ENCODE peak calls at places on chromosomes 16 and 17, in five cellular contexts. V is IMR-90, F is HepG2, T is heart left ventricle, R is testis. Q is an unnamed sample.

GRCh38 chr17:71975331-71975801 is 145.5 kb upstream of the SOX9 start:
- DNase-seq in V (peak; percentile 42), F (no peak), T (peak; percentile 66), R (peak; percentile 37), Q (peak; percentile 54)

GRCh38 chr16:67185866-67186134 is 2.0 kb upstream of the MATCAP1 start:
- DNase-seq in V (no peak), F (no peak), T (no peak), R (no peak), Q (no peak)

GRCh38 chr17:50129946-50130777 is at the start of gene SAMD14:
- DNase-seq in V (peak; percentile 25), F (no peak), T (no peak), R (no peak), Q (no peak)

GRCh38 chr17:44383861-44384260 is 5.6 kb downstream of the ITGA2B start:
- DNase-seq in V (no peak), F (no peak), T (no peak), R (no peak), Q (no peak)

GRCh38 chr16:13883266-13883665 is 36.7 kb upstream of the ERCC4 start:
- DNase-seq in V (no peak), F (no peak), T (no peak), R (no peak), Q (no peak)

GRCh38 chr17:61389670-61390478 is 9.8 kb upstream of the TBX2 start:
- DNase-seq in V (peak; percentile 41), F (no peak), T (peak; percentile 79), R (no peak), Q (peak; percentile 40)

GRCh38 chr17:49390548-49391324 is 23.9 kb downstream of the PHB1 start:
- DNase-seq in V (no peak), F (peak; percentile 46), T (peak; percentile 68), R (peak; percentile 60), Q (peak; percentile 75)

GRCh38 chr17:17993366-17993765 is 20.7 kb downstream of the DRC3 start:
- DNase-seq in V (no peak), F (no peak), T (no peak), R (no peak), Q (no peak)

GRCh38 chr17:1271441-1271840 is 1.2 kb downstream of the BHLHA9 start:
- DNase-seq in V (no peak), F (no peak), T (no peak), R (no peak), Q (no peak)
- TF ChIP-seq POLR2A in V (no peak), F (no peak), T (no peak), R (no peak), Q (no peak)

GRCh38 chr17:77279448-77280303 is 138.9 kb downstream of the SEC14L1 start:
- DNase-seq in V (peak; percentile 23), F (peak; percentile 86), T (no peak), R (no peak), Q (peak; percentile 54)
- TF ChIP-seq CTCF in V (no peak), F (peak; percentile 64), T (no peak), R (no peak), Q (no peak)

GRCh38 chr16:57528499-57529323 is 7.7 kb downstream of the CCDC102A start:
- DNase-seq in V (no peak), F (no peak), T (peak; percentile 54), R (peak; percentile 64), Q (peak; percentile 85)
- H3K4me1 ChIP-seq in V (peaks cover 20% of the 10 kb centered on the region), F (peaks cover 53% of the 10 kb centered on the region), T (peaks cover 7% of the 10 kb centered on the region), R (peaks cover 16% of the 10 kb centered on the region), Q (peaks cover 33% of the 10 kb centered on the region)

DNA sequence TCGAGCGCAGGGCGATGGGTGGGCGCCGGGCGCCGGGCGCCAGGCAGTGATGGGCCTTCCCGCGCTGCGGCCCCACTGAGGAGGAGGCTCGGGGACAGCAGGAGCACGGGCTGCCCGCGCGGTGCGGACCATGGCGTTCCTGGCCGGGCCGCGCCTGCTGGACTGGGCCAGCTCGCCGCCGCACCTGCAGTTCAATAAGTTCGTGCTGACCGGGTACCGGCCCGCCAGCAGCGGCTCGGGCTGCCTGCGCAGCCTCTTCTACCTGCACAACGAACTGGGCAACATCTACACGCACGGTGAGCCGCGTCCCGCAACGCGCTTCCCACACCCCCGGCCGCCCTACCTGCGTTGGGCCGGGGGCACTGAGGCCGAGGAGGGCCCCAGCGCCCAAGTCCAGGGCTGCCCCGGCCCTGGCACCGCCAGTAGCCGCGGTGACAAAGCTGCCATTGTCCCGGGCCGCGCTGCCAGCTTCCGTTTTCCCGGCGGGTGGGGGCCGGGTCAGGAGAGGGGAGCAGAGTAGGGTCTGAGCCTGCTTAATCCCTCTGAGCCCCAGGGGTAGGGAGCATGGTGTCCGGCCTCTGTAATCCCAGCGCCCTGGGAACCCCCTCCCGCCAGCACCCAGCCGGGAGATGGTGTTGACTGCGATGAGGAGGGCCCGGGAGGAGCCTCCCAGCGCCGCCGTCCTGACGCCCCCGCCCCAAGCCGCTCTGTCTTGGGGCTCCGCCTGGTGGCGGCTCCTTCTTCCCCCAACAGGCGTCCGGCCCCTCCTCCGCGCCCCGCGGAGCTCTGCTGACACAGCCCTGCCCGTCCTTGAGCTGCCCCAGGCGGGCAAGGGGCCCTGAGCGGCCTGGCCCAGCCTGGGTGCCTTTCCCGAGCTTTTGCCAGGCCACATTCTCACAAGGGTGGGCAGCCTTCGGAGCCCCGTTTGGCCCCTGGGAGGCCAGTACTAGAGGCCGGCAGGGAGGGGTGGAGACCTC is 685 bp downstream of the PAQR4 start:
- DNase-seq in V (peak; percentile 49), F (peak; percentile 66), T (peak; percentile 85), R (no peak), Q (peak; percentile 76)
- TF ChIP-seq POLR2A in V (no peak), F (no peak), T (peak; percentile 14), R (no peak), Q (no peak)

GRCh38 chr16:5604770-5605169 is 507.2 kb upstream of the EEF2KMT start:
- DNase-seq in V (no peak), F (peak; percentile 23), T (no peak), R (no peak), Q (no peak)
- TF ChIP-seq CTCF in V (no peak), F (peak; percentile 51), T (no peak), R (no peak), Q (no peak)

DNA sequence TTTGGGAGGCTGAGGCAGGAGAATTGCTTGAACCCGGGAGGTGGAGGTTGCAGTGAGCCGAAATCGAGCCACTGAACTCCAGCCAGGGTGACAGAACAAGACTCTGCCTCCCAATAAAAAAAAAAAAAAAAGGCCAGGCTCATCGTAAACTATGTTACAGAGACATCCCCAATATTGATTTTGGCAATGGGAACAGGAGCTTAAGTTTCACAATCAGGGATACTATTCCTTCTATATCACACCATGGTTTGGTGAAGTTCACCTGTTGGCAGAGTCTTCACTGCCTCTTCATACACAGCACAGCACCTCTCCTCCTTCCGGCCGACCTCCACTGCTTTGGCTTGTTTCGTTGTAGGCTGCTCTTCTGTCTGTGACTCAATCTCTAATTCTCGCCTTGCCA is 21.2 kb downstream of the UTP6 start:
- DNase-seq in V (no peak), F (no peak), T (no peak), R (no peak), Q (no peak)
- H3K4me1 ChIP-seq in V (no peaks in the 10 kb centered on the region), F (no peaks in the 10 kb centered on the region), T (no peaks in the 10 kb centered on the region), R (peaks cover 7% of the 10 kb centered on the region), Q (no peaks in the 10 kb centered on the region)

DNA sequence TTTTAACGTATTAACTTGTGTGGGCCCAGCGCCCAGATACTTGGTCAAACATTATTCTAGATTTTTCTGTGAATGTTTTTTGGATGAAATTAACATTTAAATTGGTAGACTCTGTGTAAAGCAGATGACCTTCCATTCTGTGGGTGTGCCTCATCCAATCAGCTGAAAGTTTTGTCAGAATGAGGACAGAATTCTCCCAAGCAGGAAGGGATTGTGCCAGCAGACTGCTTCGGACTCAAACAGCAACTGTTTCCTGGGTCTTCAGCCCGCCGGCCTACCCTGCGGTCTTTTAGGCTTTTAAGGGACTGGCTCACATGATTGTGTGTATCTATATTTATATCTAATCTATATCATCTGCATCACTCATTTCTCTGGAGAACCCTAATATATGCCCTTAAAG is 115.2 kb downstream of the USP22 start:
- DNase-seq in V (no peak), F (no peak), T (no peak), R (no peak), Q (no peak)
- TF ChIP-seq POLR2A in V (no peak), F (no peak), T (no peak), R (no peak), Q (no peak)

GRCh38 chr16:23082161-23082788 is 67.0 kb downstream of the USP31 start:
- DNase-seq in V (no peak), F (peak; percentile 46), T (no peak), R (no peak), Q (no peak)
- TF ChIP-seq CTCF in V (no peak), F (peak; percentile 55), T (no peak), R (no peak), Q (no peak)

GRCh38 chr17:57443781-57444180 is 187.5 kb downstream of the MSI2 start:
- DNase-seq in V (no peak), F (no peak), T (no peak), R (no peak), Q (no peak)

GRCh38 chr17:57441270-57441600 is 184.9 kb downstream of the MSI2 start:
- DNase-seq in V (no peak), F (no peak), T (no peak), R (no peak), Q (no peak)

GRCh38 chr17:57442401-57442823 is 186.1 kb downstream of the MSI2 start:
- DNase-seq in V (peak; percentile 91), F (no peak), T (no peak), R (no peak), Q (no peak)

GRCh38 chr17:57444632-57445031 is 188.3 kb downstream of the MSI2 start:
- DNase-seq in V (no peak), F (no peak), T (no peak), R (no peak), Q (no peak)

DNA sequence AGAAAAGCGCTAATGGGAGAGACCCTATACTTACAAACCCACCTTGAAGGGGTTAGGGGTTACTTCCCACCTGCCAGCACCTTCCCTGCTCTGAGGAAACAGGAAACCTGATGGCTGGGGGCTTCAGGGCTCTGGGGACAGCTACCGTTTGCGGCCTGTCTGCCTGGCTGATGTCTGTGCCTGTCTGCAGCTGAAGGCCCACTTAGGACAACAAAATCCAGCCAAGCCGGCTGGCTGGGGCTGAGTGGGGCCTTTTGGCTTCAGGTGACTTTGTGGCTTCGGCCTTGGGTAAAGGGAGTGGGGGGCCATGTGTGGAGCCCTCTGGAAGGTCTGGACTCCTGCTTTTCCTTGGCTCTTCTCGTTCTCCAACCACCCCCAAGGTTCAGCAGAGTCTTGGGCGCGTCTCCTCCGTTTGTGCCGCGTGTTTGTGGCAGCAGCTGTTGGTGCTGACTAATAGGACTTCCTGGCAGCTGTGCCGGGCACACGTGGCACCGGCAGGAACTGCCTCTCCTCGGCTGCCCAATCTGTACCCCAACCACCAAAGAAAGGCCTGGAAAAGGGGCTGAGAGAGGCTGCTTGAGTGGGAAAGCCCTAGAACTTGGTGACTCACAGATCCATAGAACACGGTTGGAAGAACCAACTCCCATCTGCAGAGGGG is 186.7 kb downstream of the MSI2 start:
- DNase-seq in V (no peak), F (no peak), T (no peak), R (peak; percentile 38), Q (peak; percentile 57)
- H3K4me1 ChIP-seq in V (peaks cover 41% of the 10 kb centered on the region), F (peaks cover 77% of the 10 kb centered on the region), T (peaks cover 41% of the 10 kb centered on the region), R (peaks cover 35% of the 10 kb centered on the region), Q (peaks cover 3% of the 10 kb centered on the region)